ENCODE peak calls at places on chromosomes 7 and 10, in ten cellular contexts. X is fibroblast of lung; F is endodermal cell; T is heart right ventricle; M is GM13977; H is CD8-positive, alpha-beta T cell; P is endothelial cell; D is choroid plexus epithelial cell; E is hepatocyte; A is lower lobe of right lung. G is an unnamed sample.

GRCh38 chr7:46750321-46750865 is 829.3 kb upstream of the IGFBP3 start:
- DNase-seq in X (no peak), M (no peak), H (no peak), P (no peak), F (no peak), T (no peak), A (no peak), D (no peak), E (no peak), G (no peak)

GRCh38 chr10:32000937-32001336 is 55.3 kb downstream of the KIF5B start:
- DNase-seq in T (no peak), D (peak; percentile 85), F (peak; percentile 60), E (no peak), A (no peak), H (no peak), P (no peak), M (no peak), X (no peak), G (no peak)

GRCh38 chr7:20932785-20933184 is 146.1 kb upstream of the SP8 start:
- DNase-seq in A (no peak), M (no peak), F (no peak), H (no peak), D (no peak), P (no peak), T (no peak), E (no peak), X (no peak), G (no peak)

GRCh38 chr10:29517352-29517923 is 117.3 kb downstream of the SVIL start:
- DNase-seq in X (peak; percentile 60), M (peak; percentile 39), D (peak; percentile 68), P (peak; percentile 44), E (peak; percentile 52), A (no peak), T (no peak), H (no peak), F (peak; percentile 93), G (no peak)

GRCh38 chr7:69564454-69565417 is 33.5 kb upstream of the AUTS2 start:
- DNase-seq in E (peak; percentile 82), T (no peak), H (no peak), A (no peak), F (no peak), X (peak; percentile 66), M (peak; percentile 42), D (peak; percentile 76), P (no peak), G (peak; percentile 34)

GRCh38 chr10:7205656-7206055 is 205.2 kb downstream of the SFMBT2 start:
- DNase-seq in H (no peak), P (no peak), X (no peak), T (no peak), E (no peak), A (no peak), M (no peak), F (no peak), D (no peak), G (peak; percentile 45)

GRCh38 chr7:144671429-144671828 is 164.4 kb downstream of the TPK1 start:
- DNase-seq in A (no peak), X (no peak), T (no peak), P (no peak), H (no peak), E (no peak), F (no peak), M (no peak), D (no peak), G (no peak)

GRCh38 chr10:86661161-86662025 is 6.9 kb upstream of the LDB3 start:
- DNase-seq in F (peak; percentile 45), A (peak; percentile 52), H (no peak), E (no peak), X (peak; percentile 28), P (no peak), D (peak; percentile 44), T (peak; percentile 82), M (no peak), G (peak; percentile 93)

GRCh38 chr7:84073476-84073875 is 121.1 kb downstream of the SEMA3A start:
- DNase-seq in P (no peak), M (no peak), E (no peak), D (peak; percentile 73), F (no peak), T (no peak), X (peak; percentile 91), A (no peak), H (no peak), G (no peak)

GRCh38 chr7:51279391-51280023 is 37.1 kb downstream of the COBL start:
- DNase-seq in T (no peak), F (no peak), D (no peak), P (no peak), M (no peak), E (no peak), H (no peak), X (no peak), A (no peak), G (no peak)

GRCh38 chr10:12252882-12253546 is 57.0 kb downstream of the CDC123 start:
- DNase-seq in P (peak; percentile 37), D (peak; percentile 39), X (peak; percentile 15), T (no peak), M (peak; percentile 55), A (no peak), E (peak; percentile 17), H (no peak), F (peak; percentile 79), G (no peak)
- TF ChIP-seq CTCF in P (peak; percentile 41), D (peak; percentile 63), X (peak; percentile 22), T (no peak), M (peak; percentile 62), A (no peak), E (peak; percentile 14), H (no peak), F (peak; percentile 81), G (no peak)

GRCh38 chr10:89301721-89302445 is at the start of gene IFIT2:
- DNase-seq in E (peak; percentile 59), D (peak; percentile 85), P (no peak), T (no peak), X (peak; percentile 82), M (peak; percentile 37), A (no peak), H (no peak), F (no peak), G (peak; percentile 58)
- TF ChIP-seq CTCF in E (no peak), D (no peak), P (no peak), T (no peak), X (no peak), M (no peak), A (no peak), H (no peak), F (no peak), G (no peak)

GRCh38 chr10:120632047-120632446 is 175.0 kb downstream of the PLPP4 start:
- DNase-seq in D (no peak), F (no peak), E (no peak), A (no peak), M (no peak), H (no peak), P (no peak), T (no peak), X (no peak), G (no peak)

GRCh38 chr10:120632936-120633335 is 175.9 kb downstream of the PLPP4 start:
- DNase-seq in A (no peak), H (no peak), T (no peak), E (no peak), X (no peak), P (no peak), D (no peak), F (no peak), M (no peak), G (no peak)

GRCh38 chr10:120630266-120630665 is 173.2 kb downstream of the PLPP4 start:
- DNase-seq in M (no peak), A (no peak), T (no peak), E (no peak), F (no peak), X (no peak), D (no peak), H (no peak), P (no peak), G (no peak)

GRCh38 chr10:120634629-120635028 is 177.6 kb downstream of the PLPP4 start:
- DNase-seq in D (no peak), E (no peak), F (peak; percentile 94), A (no peak), P (no peak), M (no peak), T (no peak), H (no peak), X (no peak), G (no peak)
- TF ChIP-seq CTCF in D (peak; percentile 14), E (peak; percentile 3), F (peak; percentile 82), A (no peak), P (peak; percentile 18), M (peak; percentile 27), T (no peak), H (no peak), X (no peak), G (no peak)

DNA sequence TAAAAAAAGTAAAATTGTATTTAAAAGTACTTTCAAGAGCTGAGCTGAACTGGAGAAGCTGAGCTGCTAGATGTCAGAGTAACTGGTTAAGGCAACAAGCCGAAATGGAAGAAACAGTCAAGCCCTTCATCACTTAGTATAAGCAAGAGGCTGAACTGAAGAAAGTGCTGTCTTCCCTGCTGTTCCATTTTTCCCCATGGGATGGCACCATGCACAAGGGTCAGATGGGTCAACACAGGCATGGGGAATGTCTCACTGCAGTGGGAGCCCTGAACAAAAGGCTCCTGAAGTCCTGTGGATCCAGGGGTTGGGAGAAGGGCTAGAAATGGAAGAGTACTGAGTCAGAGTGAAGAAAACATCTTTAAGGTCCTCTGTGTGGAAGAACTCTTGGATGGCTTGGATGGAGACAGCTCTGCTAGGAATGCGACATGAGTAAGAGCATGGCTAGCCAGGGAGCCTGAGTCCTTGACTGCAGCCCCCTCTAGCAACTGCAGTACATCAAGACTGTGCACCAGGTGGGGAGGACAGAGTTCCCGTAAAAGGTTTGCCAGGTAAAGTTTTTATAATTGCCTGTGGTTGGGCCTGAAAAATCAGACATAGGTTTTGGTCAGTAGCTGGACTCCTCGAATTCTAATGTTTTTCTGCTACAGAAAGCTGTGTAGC is 348.3 kb downstream of the GPR158 start:
- DNase-seq in P (peak; percentile 80), X (no peak), M (no peak), T (no peak), A (no peak), F (peak; percentile 93), E (no peak), H (no peak), D (peak; percentile 56), G (no peak)
- TF ChIP-seq CTCF in P (peak; percentile 67), X (no peak), M (no peak), T (no peak), A (no peak), F (peak; percentile 86), E (peak; percentile 17), H (no peak), D (peak; percentile 71), G (no peak)

DNA sequence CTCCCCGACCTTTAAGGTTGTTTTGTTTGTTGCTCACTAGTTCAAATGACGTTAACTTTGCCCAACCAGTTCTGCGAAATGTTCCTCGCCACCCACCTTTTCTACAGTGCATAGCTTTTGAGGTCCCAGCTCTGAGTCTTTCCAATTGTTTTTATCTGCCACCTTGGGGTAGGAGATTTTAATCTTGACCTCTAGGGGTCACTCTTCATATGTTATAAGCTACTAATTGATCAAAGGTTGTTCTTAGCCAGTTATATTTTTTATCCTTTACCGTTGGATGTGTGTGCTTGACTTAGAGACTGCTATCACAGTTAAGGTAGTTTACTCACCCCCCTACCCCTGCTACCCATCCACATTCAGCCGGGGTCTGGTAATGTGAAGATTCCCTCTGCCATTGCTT is 372.4 kb downstream of the SUGCT start:
- DNase-seq in X (peak; percentile 32), P (no peak), D (peak; percentile 21), E (no peak), T (no peak), A (no peak), H (no peak), M (peak; percentile 11), F (no peak), G (no peak)
- TF ChIP-seq CTCF in X (no peak), P (peak; percentile 59), D (no peak), E (no peak), T (peak; percentile 9), A (peak; percentile 27), H (no peak), M (peak; percentile 52), F (peak; percentile 71), G (no peak)

GRCh38 chr7:117216010-117216409 is 106.8 kb downstream of the WNT2 start:
- DNase-seq in P (no peak), E (no peak), T (no peak), X (no peak), D (no peak), F (no peak), A (no peak), H (no peak), M (no peak), G (no peak)
- TF ChIP-seq CTCF in P (no peak), E (no peak), T (no peak), X (no peak), D (no peak), F (no peak), A (no peak), H (no peak), M (no peak), G (no peak)

G was measured in heart left ventricle.